ENCODE peak calls at places on chromosomes 4 and X, in five cellular contexts. W is neural progenitor cell; B is small intestine; O is CD4-positive, alpha-beta T cell; Y is mesenteric fat pad. Z is an unnamed sample.

GRCh38 chrX:136662104-136662503 is 14.1 kb downstream of the CD40LG start:
- DNase-seq in W (no peak), B (peak), O (no peak), Y (no peak), Z (no peak)

GRCh38 chr4:52317981-52318380 is 266.9 kb downstream of the SPATA18 start:
- DNase-seq in W (no peak), B (no peak), O (no peak), Y (no peak), Z (no peak)

GRCh38 chrX:37993857-37994619 is 12.3 kb upstream of the SYTL5 start:
- DNase-seq in W (peak), B (peak), O (no peak), Y (no peak), Z (no peak)

GRCh38 chr4:161546902-161547301 is 616.9 kb downstream of the FSTL5 start:
- DNase-seq in W (no peak), B (no peak), O (no peak), Y (no peak), Z (no peak)

GRCh38 chr4:3877236-3877635 is 111.1 kb downstream of the ADRA2C start:
- DNase-seq in W (no peak), B (no peak), O (no peak), Y (no peak), Z (no peak)

GRCh38 chr4:30821891-30822612 is 101.9 kb downstream of the PCDH7 start:
- DNase-seq in W (no peak), B (no peak), O (no peak), Y (no peak), Z (no peak)

GRCh38 chr4:661856-662761 is 12.0 kb downstream of the ATP5ME start:
- DNase-seq in W (no peak), B (no peak), O (no peak), Y (no peak), Z (no peak)

GRCh38 chr4:124686279-124686678 is 26.3 kb downstream of the ANKRD50 start:
- DNase-seq in W (peak), B (no peak), O (no peak), Y (no peak), Z (no peak)

GRCh38 chrX:10854594-10854993 is 234.2 kb upstream of the MID1 start:
- DNase-seq in W (no peak), B (no peak), O (no peak), Y (no peak), Z (no peak)

GRCh38 chrX:22746081-22746480 is 253.7 kb upstream of the DDX53 start:
- DNase-seq in W (no peak), B (no peak), O (no peak), Y (no peak), Z (no peak)

GRCh38 chr4:55175779-55176231 is 50.4 kb upstream of the KDR start:
- DNase-seq in W (no peak), B (no peak), O (no peak), Y (no peak), Z (no peak)

GRCh38 chrX:109719262-109719661 is 13.8 kb downstream of the ACSL4 start:
- DNase-seq in W (no peak), B (no peak), O (no peak), Y (no peak), Z (no peak)

GRCh38 chr4:94363136-94363655 is 20.6 kb upstream of the HPGDS start:
- DNase-seq in W (no peak), B (no peak), O (no peak), Y (no peak), Z (no peak)

GRCh38 chr4:19309365-19309764 is 942.3 kb upstream of the SLIT2 start:
- DNase-seq in W (peak), B (no peak), O (no peak), Y (no peak), Z (no peak)

GRCh38 chrX:47174376-47174775 is 19.3 kb upstream of the UBA1 start:
- DNase-seq in W (no peak), B (no peak), O (no peak), Y (peak), Z (no peak)

Z was measured in T-helper 9 cell.